ENCODE peak calls at places on chromosomes 1 and 21, in seven cellular contexts. R is NAMALWA, Q is NCI-H1092 treated with DMSO at 0.1 percent for 48 hours, J is EH, L is AG04449, P is breast epithelium, W is MV-4-11. K is an unnamed sample.

GRCh38 chr1:58885998-58886397 is 102.2 kb upstream of the JUN start:
- DNase-seq in R (no peak), Q (peak), J (no peak), L (no peak), P (no peak), W (peak), K (no peak)

GRCh38 chr1:183932412-183932811 is 105.1 kb downstream of the COLGALT2 start:
- DNase-seq in R (no peak), Q (no peak), J (peak), L (no peak), P (no peak), W (no peak), K (no peak)

GRCh38 chr21:16534408-16535099 is 804.8 kb downstream of the USP25 start:
- DNase-seq in R (no peak), Q (peak), J (peak), L (no peak), P (peak), W (no peak), K (no peak)

GRCh38 chr1:3247521-3248031 is 178.6 kb downstream of the PRDM16 start:
- DNase-seq in R (no peak), Q (peak), J (no peak), L (no peak), P (no peak), W (no peak), K (no peak)

GRCh38 chr1:44405804-44406743 is 1.0 kb downstream of the RNF220 start:
- DNase-seq in R (no peak), Q (peak), J (peak), L (no peak), P (no peak), W (no peak), K (no peak)

GRCh38 chr1:94416901-94417701 is 1.1 kb upstream of the ABCD3 start:
- DNase-seq in R (no peak), Q (peak), J (peak), L (no peak), P (no peak), W (peak), K (no peak)

GRCh38 chr1:40868051-40868723 is 6.0 kb upstream of the CITED4 start:
- DNase-seq in R (no peak), Q (no peak), J (peak), L (peak), P (no peak), W (no peak), K (no peak)

GRCh38 chr1:32272557-32273388 is 19.1 kb upstream of the HDAC1 start:
- DNase-seq in R (no peak), Q (no peak), J (no peak), L (no peak), P (no peak), W (no peak), K (no peak)

GRCh38 chr1:205255941-205256780 is 28.4 kb downstream of the TMCC2 start:
- DNase-seq in R (peak), Q (peak), J (peak), L (peak), P (peak), W (peak), K (peak)

GRCh38 chr21:26795866-26796329 is 49.3 kb downstream of the ADAMTS1 start:
- DNase-seq in R (no peak), Q (peak), J (peak), L (peak), P (no peak), W (no peak), K (no peak)

GRCh38 chr1:22246755-22247480 is 104.0 kb upstream of the WNT4 start:
- DNase-seq in R (no peak), Q (no peak), J (no peak), L (no peak), P (no peak), W (no peak), K (no peak)

GRCh38 chr1:200182701-200183100 is 155.2 kb downstream of the NR5A2 start:
- DNase-seq in R (no peak), Q (no peak), J (no peak), L (no peak), P (no peak), W (no peak), K (no peak)

GRCh38 chr1:178093958-178094751 is at the start of gene RASAL2:
- DNase-seq in R (no peak), Q (peak), J (peak), L (no peak), P (peak), W (peak), K (no peak)

GRCh38 chr1:71269823-71270222 is 189.0 kb upstream of the ZRANB2 start:
- DNase-seq in R (no peak), Q (no peak), J (no peak), L (no peak), P (no peak), W (peak), K (no peak)

GRCh38 chr21:45385549-45386050 is 19.4 kb upstream of the COL18A1 start:
- DNase-seq in R (no peak), Q (no peak), J (no peak), L (no peak), P (no peak), W (no peak), K (no peak)

GRCh38 chr1:88936760-88937342 is 45.5 kb upstream of the GTF2B start:
- DNase-seq in R (no peak), Q (no peak), J (no peak), L (no peak), P (no peak), W (no peak), K (no peak)

GRCh38 chr1:227948493-227949260 is 945 bp upstream of the WNT9A start:
- DNase-seq in R (no peak), Q (no peak), J (no peak), L (no peak), P (peak), W (no peak), K (no peak)

GRCh38 chr1:103788377-103788776 is 38.7 kb downstream of the AMY1C start:
- DNase-seq in R (peak), Q (peak), J (peak), L (no peak), P (no peak), W (peak), K (no peak)

GRCh38 chr1:147591246-147591891 is 50.1 kb downstream of the BCL9 start:
- DNase-seq in R (no peak), Q (no peak), J (no peak), L (no peak), P (no peak), W (no peak), K (no peak)

GRCh38 chr1:56551691-56552090 is 27.7 kb downstream of the PLPP3 start:
- DNase-seq in R (no peak), Q (peak), J (no peak), L (no peak), P (no peak), W (no peak), K (no peak)

GRCh38 chr1:202207292-202207691 is 13.7 kb downstream of the LGR6 start:
- DNase-seq in R (no peak), Q (peak), J (peak), L (peak), P (no peak), W (no peak), K (no peak)